ENCODE peak calls at places on chromosomes 12 and 14, in five cellular contexts. One of them, this sample, is unnamed.

GRCh38 chr12:93667672-93668071 is 9.5 kb upstream of the CRADD start:
- DNase-seq in H1: no peak
- DNase-seq in neuronal stem cell: no peak
- DNase-seq in mesendoderm: no peak
- DNase-seq in H9: no peak
- DNase-seq in this sample: peak

GRCh38 chr12:114241973-114242434 is 163.9 kb downstream of the TBX5 start:
- DNase-seq in mesendoderm: peak
- DNase-seq in H1: no peak
- DNase-seq in H9: peak
- DNase-seq in neuronal stem cell: no peak
- DNase-seq in this sample: no peak

GRCh38 chr12:115857160-115857920 is 420.2 kb downstream of the MED13L start:
- DNase-seq in H9: no peak
- DNase-seq in neuronal stem cell: no peak
- DNase-seq in mesendoderm: no peak
- DNase-seq in H1: no peak
- DNase-seq in this sample: no peak

GRCh38 chr12:795305-795704 is 42.9 kb downstream of the WNK1 start:
- DNase-seq in H1: no peak
- DNase-seq in neuronal stem cell: no peak
- DNase-seq in H9: no peak
- DNase-seq in mesendoderm: peak
- DNase-seq in this sample: no peak

GRCh38 chr12:105820407-105821140 is 318.2 kb downstream of the NUAK1 start:
- DNase-seq in mesendoderm: no peak
- DNase-seq in neuronal stem cell: no peak
- DNase-seq in H9: no peak
- DNase-seq in H1: peak
- DNase-seq in this sample: peak

GRCh38 chr12:81330480-81330879 is 252.6 kb downstream of the ACSS3 start:
- DNase-seq in mesendoderm: peak
- DNase-seq in H9: no peak
- DNase-seq in neuronal stem cell: no peak
- DNase-seq in H1: no peak
- DNase-seq in this sample: no peak

GRCh38 chr12:128551266-128552025 is 272.3 kb downstream of the SLC15A4 start:
- DNase-seq in mesendoderm: no peak
- DNase-seq in H9: no peak
- DNase-seq in H1: no peak
- DNase-seq in neuronal stem cell: no peak
- DNase-seq in this sample: no peak

GRCh38 chr14:21248338-21248737 is 20.9 kb downstream of the HNRNPC start:
- DNase-seq in neuronal stem cell: no peak
- DNase-seq in H9: no peak
- DNase-seq in mesendoderm: no peak
- DNase-seq in H1: no peak
- DNase-seq in this sample: no peak

GRCh38 chr12:75953312-75953906 is 78.2 kb downstream of the PHLDA1 start:
- DNase-seq in H9: no peak
- DNase-seq in H1: no peak
- DNase-seq in mesendoderm: no peak
- DNase-seq in neuronal stem cell: no peak
- DNase-seq in this sample: peak
- H3K4ac ChIP-seq in H9: no peak
- H3K4ac ChIP-seq in H1: no peak
- H3K4ac ChIP-seq in mesendoderm: no peak
- H3K4ac ChIP-seq in neuronal stem cell: no peak
- H3K4ac ChIP-seq in this sample: peak

GRCh38 chr14:100844082-100844408 is 18.1 kb downstream of the MEG3 start:
- DNase-seq in H1: no peak
- DNase-seq in H9: no peak
- DNase-seq in mesendoderm: no peak
- DNase-seq in neuronal stem cell: no peak
- DNase-seq in this sample: no peak

GRCh38 chr14:100844846-100845245 is 18.9 kb downstream of the MEG3 start:
- DNase-seq in mesendoderm: no peak
- DNase-seq in neuronal stem cell: no peak
- DNase-seq in H9: no peak
- DNase-seq in H1: no peak
- DNase-seq in this sample: no peak

GRCh38 chr14:100840751-100841444 is 15.0 kb downstream of the MEG3 start:
- DNase-seq in H9: no peak
- DNase-seq in neuronal stem cell: no peak
- DNase-seq in mesendoderm: no peak
- DNase-seq in H1: no peak
- DNase-seq in this sample: no peak

GRCh38 chr14:100841445-100842403 is 15.8 kb downstream of the MEG3 start:
- DNase-seq in neuronal stem cell: no peak
- DNase-seq in H1: no peak
- DNase-seq in mesendoderm: no peak
- DNase-seq in H9: no peak
- DNase-seq in this sample: no peak

GRCh38 chr14:100842799-100843198 is 16.9 kb downstream of the MEG3 start:
- DNase-seq in neuronal stem cell: no peak
- DNase-seq in H9: no peak
- DNase-seq in H1: no peak
- DNase-seq in mesendoderm: no peak
- DNase-seq in this sample: peak
- H3K4ac ChIP-seq in neuronal stem cell: no peak
- H3K4ac ChIP-seq in H9: no peak
- H3K4ac ChIP-seq in H1: no peak
- H3K4ac ChIP-seq in mesendoderm: no peak
- H3K4ac ChIP-seq in this sample: no peak

GRCh38 chr12:54018608-54018984 is 9.6 kb upstream of the HOXC6 start:
- DNase-seq in mesendoderm: no peak
- DNase-seq in neuronal stem cell: no peak
- DNase-seq in H9: no peak
- DNase-seq in H1: no peak
- DNase-seq in this sample: no peak
- H3K4ac ChIP-seq in mesendoderm: no peak
- H3K4ac ChIP-seq in neuronal stem cell: no peak
- H3K4ac ChIP-seq in H9: no peak
- H3K4ac ChIP-seq in H1: no peak
- H3K4ac ChIP-seq in this sample: no peak

GRCh38 chr12:41777064-41777790 is 367.4 kb downstream of the GXYLT1 start:
- DNase-seq in neuronal stem cell: no peak
- DNase-seq in H1: no peak
- DNase-seq in H9: no peak
- DNase-seq in mesendoderm: no peak
- DNase-seq in this sample: no peak
- H3K4ac ChIP-seq in neuronal stem cell: no peak
- H3K4ac ChIP-seq in H1: no peak
- H3K4ac ChIP-seq in H9: no peak
- H3K4ac ChIP-seq in mesendoderm: no peak
- H3K4ac ChIP-seq in this sample: no peak

This sample was measured in IMR-90.